ENCODE peak calls at places on chromosomes 4 and X, in five cellular contexts. H is stimulated activated CD4-positive, alpha-beta T cell treated with anti-CD3 and anti-CD28 coated beads, Interleukin-1b, Interleukin-23, amount 100 ng/mL, for 24 hours; X is GDM1; G is HCT116; P is type B pancreatic cell. U is an unnamed sample.

GRCh38 chrX:8738588-8739189 is 6.8 kb upstream of the ANOS1 start:
- DNase-seq in H (no peak), X (no peak), G (no peak), P (no peak), U (no peak)

GRCh38 chr4:2962614-2963184 is 507 bp downstream of the NOP14 start:
- DNase-seq in H (no peak), X (peak; percentile 57), G (peak; percentile 12), P (no peak), U (peak; percentile 48)

GRCh38 chr4:53855886-53856260 is 208.5 kb downstream of the CHIC2 start:
- DNase-seq in H (no peak), X (no peak), G (no peak), P (no peak), U (no peak)

GRCh38 chr4:81786063-81786763 is 314.5 kb upstream of the RASGEF1B start:
- DNase-seq in H (no peak), X (no peak), G (no peak), P (no peak), U (peak; percentile 11)

GRCh38 chrX:19953145-19953544 is 37.7 kb downstream of the BCLAF3 start:
- DNase-seq in H (no peak), X (no peak), G (no peak), P (no peak), U (no peak)

GRCh38 chr4:159003420-159004253 is 99.2 kb upstream of the RAPGEF2 start:
- DNase-seq in H (no peak), X (no peak), G (no peak), P (no peak), U (no peak)

GRCh38 chr4:172962564-172963353 is 205.9 kb upstream of the GALNT7 start:
- DNase-seq in H (no peak), X (no peak), G (no peak), P (no peak), U (peak; percentile 46)

GRCh38 chr4:78222575-78223186 is 165.6 kb downstream of the FRAS1 start:
- DNase-seq in H (no peak), X (no peak), G (no peak), P (no peak), U (no peak)

GRCh38 chrX:40060356-40060845 is 37.4 kb downstream of the BCOR start:
- DNase-seq in H (no peak), X (no peak), G (no peak), P (no peak), U (no peak)

GRCh38 chr4:52868138-52868537 is 6.0 kb downstream of the RASL11B start:
- DNase-seq in H (no peak), X (no peak), G (no peak), P (no peak), U (peak; percentile 14)

GRCh38 chrX:48965959-48966358 is 5.7 kb downstream of the KCND1 start:
- DNase-seq in H (no peak), X (no peak), G (no peak), P (no peak), U (no peak)

GRCh38 chr4:101292901-101293300 is 54.4 kb downstream of the PPP3CA start:
- DNase-seq in H (no peak), X (no peak), G (no peak), P (no peak), U (no peak)

U was measured in HEK293T.